ENCODE peak calls at places on chromosome 18, in four cellular contexts. E, U, K and A are unnamed samples.

GRCh38 chr18:36534154-36534688 is 236.7 kb downstream of the FHOD3 start:
- DNase-seq in U (no peak), E (no peak), K (no peak), A (no peak)

GRCh38 chr18:26089247-26090129 is 925 bp downstream of the SS18 start:
- DNase-seq in U (no peak), K (no peak), E (no peak), A (no peak)

GRCh38 chr18:58995663-58996062 is 131.0 kb downstream of the ZNF532 start:
- DNase-seq in U (no peak), E (no peak), K (no peak), A (no peak)

GRCh38 chr18:58570360-58571064 is 58.4 kb downstream of the ALPK2 start:
- DNase-seq in U (no peak), K (no peak), E (no peak), A (no peak)

GRCh38 chr18:50289103-50289433 is 1.6 kb upstream of the CXXC1 start:
- DNase-seq in U (no peak), E (no peak), K (no peak), A (no peak)

GRCh38 chr18:70041459-70042020 is 93.9 kb upstream of the CD226 start:
- DNase-seq in U (no peak), K (no peak), E (no peak), A (no peak)

GRCh38 chr18:78293940-78294401 is 685.6 kb upstream of the SALL3 start:
- DNase-seq in U (no peak), E (no peak), K (no peak), A (no peak)

GRCh38 chr18:32768646-32769206 is 4.1 kb downstream of the KLHL14 start:
- DNase-seq in K (no peak), E (no peak), U (no peak), A (peak)

GRCh38 chr18:73674466-73674865 is 473.2 kb downstream of the FBXO15 start:
- DNase-seq in U (no peak), K (no peak), E (no peak), A (no peak)

GRCh38 chr18:8241731-8242130 is 367.5 kb upstream of the RAB12 start:
- DNase-seq in E (no peak), U (no peak), K (no peak), A (no peak)

GRCh38 chr18:8031496-8031895 is 464.4 kb downstream of the PTPRM start:
- DNase-seq in U (no peak), K (no peak), E (no peak), A (no peak)

GRCh38 chr18:38456253-38456652 is 890.7 kb upstream of the CELF4 start:
- DNase-seq in K (no peak), U (no peak), E (no peak), A (no peak)

GRCh38 chr18:71388148-71388547 is 1099.3 kb downstream of the SOCS6 start:
- DNase-seq in E (no peak), K (no peak), U (no peak), A (no peak)

GRCh38 chr18:53115876-53116585 is 776.0 kb downstream of the DCC start:
- DNase-seq in K (no peak), U (no peak), E (no peak), A (no peak)

GRCh38 chr18:8373486-8373885 is 235.8 kb upstream of the RAB12 start:
- DNase-seq in K (no peak), E (no peak), U (no peak), A (no peak)

GRCh38 chr18:37577051-37577611 is 11.5 kb upstream of the CELF4 start:
- DNase-seq in K (no peak), E (no peak), U (no peak), A (no peak)

GRCh38 chr18:73564073-73564472 is 583.6 kb downstream of the FBXO15 start:
- DNase-seq in U (no peak), E (no peak), K (no peak), A (no peak)

GRCh38 chr18:55275042-55275897 is 312.7 kb downstream of the TCF4 start:
- DNase-seq in K (no peak), U (no peak), E (no peak), A (peak)

GRCh38 chr18:26549486-26550435 is 1.4 kb upstream of the KCTD1 start:
- DNase-seq in U (peak), E (peak), K (peak), A (peak)

GRCh38 chr18:28163201-28163778 is 13.6 kb downstream of the CDH2 start:
- DNase-seq in U (no peak), E (no peak), K (no peak), A (no peak)

GRCh38 chr18:28167835-28168349 is 9.0 kb downstream of the CDH2 start:
- DNase-seq in K (no peak), U (no peak), E (no peak), A (no peak)

GRCh38 chr18:28171837-28172236 is 5.1 kb downstream of the CDH2 start:
- DNase-seq in E (no peak), U (no peak), K (no peak), A (no peak)

GRCh38 chr18:28164772-28165483 is 12.0 kb downstream of the CDH2 start:
- DNase-seq in K (no peak), E (no peak), U (no peak), A (no peak)

DNA sequence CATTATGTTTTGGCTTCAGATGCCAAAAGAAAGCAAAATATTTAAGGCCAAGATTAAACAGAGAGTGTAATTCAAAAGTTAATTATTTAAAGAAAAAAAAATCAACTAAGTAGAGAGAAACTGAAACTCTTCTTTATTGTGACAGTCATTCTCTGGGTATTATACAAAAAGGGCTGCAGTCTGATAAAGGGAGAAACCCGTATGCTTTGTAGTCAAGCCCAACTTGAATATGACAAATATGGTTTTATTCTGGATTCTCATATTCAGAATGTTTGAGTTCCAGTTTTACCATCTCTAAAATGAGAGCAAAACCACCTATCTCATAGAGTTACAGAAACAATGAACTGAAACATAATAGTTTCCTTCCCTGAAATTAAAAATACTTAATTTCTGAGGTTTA is 8.2 kb downstream of the CDH2 start:
- DNase-seq in U (no peak), E (no peak), K (no peak), A (no peak)
- H3K27ac ChIP-seq in U (no peak), E (no peak), K (no peak), A (no peak)

DNA sequence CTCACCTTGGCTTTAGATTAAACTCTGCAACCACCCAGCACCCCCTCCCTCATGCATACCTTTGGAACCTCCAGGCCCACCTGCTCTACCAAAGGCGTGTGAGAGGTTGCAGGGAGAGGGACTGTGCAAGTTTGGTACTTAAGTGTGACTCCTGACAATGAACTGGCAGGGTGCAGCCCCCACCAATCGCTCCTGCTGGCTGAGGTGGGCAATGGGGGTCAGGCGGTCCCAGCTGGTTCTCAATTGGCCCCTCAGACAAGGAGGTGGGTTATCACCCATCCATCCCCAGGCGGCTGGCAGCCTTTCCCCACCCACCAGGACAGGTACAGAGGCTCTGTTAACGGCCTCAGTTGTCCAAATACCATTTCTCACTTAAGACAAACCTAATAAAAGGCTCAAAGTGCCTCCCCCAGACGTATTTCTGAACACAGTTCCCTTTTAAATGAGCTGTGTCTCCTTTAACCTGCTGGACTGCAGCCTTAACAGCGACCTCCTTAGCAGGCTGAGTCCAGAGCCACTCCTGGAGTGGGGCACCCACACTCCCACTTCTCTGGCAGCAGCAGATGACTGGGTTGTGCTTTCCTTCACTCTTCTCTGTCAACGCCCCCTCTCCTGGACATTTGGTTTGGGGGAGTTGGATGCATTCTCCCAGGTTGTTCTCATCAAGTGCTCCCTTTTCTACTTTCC is 169.2 kb upstream of the SMAD2 start:
- DNase-seq in U (peak), E (no peak), K (no peak), A (peak)
- TF ChIP-seq CTCF in U (no peak), E (no peak), K (no peak), A (no peak)

GRCh38 chr18:13137041-13137938 is 81.3 kb upstream of the LDLRAD4 start:
- DNase-seq in E (no peak), U (peak), K (no peak), A (peak)

GRCh38 chr18:13139885-13140450 is 78.6 kb upstream of the LDLRAD4 start:
- DNase-seq in E (no peak), U (no peak), K (no peak), A (no peak)

GRCh38 chr18:13138822-13139139 is 79.8 kb upstream of the LDLRAD4 start:
- DNase-seq in E (no peak), K (no peak), U (no peak), A (no peak)

GRCh38 chr18:13136689-13137040 is 81.9 kb upstream of the LDLRAD4 start:
- DNase-seq in K (no peak), E (no peak), U (peak), A (peak)

GRCh38 chr18:13137939-13138821 is 80.4 kb upstream of the LDLRAD4 start:
- DNase-seq in U (peak), E (peak), K (no peak), A (peak)
- TF ChIP-seq POLR2A in U (no peak), E (no peak), K (no peak), A (no peak)

DNA sequence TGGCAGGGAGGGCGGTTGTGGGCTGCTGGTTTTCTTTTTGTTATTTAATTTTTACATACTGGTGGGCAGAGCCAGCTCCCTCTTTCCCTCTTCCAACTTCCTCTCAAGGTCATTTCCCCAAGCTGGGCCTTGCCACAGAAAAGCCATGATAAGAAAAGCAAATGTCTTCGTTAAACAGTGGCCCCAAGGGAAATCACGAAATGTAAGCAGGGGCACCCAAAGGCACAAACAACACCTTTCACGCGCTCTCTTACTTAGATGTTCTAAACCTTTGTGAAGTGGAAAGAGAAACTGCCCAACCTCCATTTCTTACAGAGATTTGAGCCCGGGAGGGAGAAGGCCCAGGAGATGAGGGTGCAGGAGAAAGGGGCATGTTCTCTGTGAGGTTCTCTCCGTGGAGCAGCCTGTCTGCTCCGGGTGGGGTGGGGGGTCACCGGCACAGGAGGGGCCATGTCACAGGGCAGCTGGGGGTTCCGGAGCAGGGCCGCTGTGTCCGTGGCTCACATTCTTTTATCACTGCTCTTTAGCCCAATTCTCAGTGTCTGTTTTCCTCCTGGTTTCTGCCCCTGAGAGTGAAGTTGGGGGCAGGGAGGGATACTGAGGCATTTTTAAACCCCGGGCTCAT is 190.7 kb upstream of the GATA6 start:
- DNase-seq in E (no peak), K (no peak), U (no peak), A (no peak)
- H3K27ac ChIP-seq in E (no peak), K (no peak), U (no peak), A (no peak)